ENCODE peak calls at places on chromosomes 13 and 19, in four cellular contexts. W is kidney; P is CD8-positive, alpha-beta T cell; N is ascending aorta. K is an unnamed sample. For H3K4me1, the result is how much of the 10 kb centered on the place peaks cover.

GRCh38 chr13:80973721-80974120 is 632.8 kb upstream of the SPRY2 start:
- DNase-seq in W (no peak), P (no peak), N (no peak), K (no peak)

GRCh38 chr13:36096411-36097184 is 34.6 kb downstream of the DCLK1 start:
- DNase-seq in W (no peak), P (no peak), N (no peak), K (no peak)

GRCh38 chr19:7004313-7004931 is 16.8 kb downstream of the MBD3L2B start:
- DNase-seq in W (no peak), P (no peak), N (no peak), K (no peak)

GRCh38 chr19:14554382-14554812 is 17.5 kb downstream of the NDUFB7 start:
- DNase-seq in W (no peak), P (no peak), N (no peak), K (no peak)

GRCh38 chr19:50536662-50537305 is 23.1 kb upstream of the ASPDH start:
- DNase-seq in W (no peak), P (no peak), N (no peak), K (no peak)

GRCh38 chr19:16038196-16038695 is 38.0 kb upstream of the TPM4 start:
- DNase-seq in W (no peak), P (no peak), N (no peak), K (no peak)

GRCh38 chr19:52941941-52942370 is 18.7 kb upstream of the ZNF888 start:
- DNase-seq in W (peak), P (peak), N (peak), K (peak)

GRCh38 chr13:34419025-34419424 is 523.0 kb upstream of the NBEA start:
- DNase-seq in W (no peak), P (no peak), N (no peak), K (no peak)

GRCh38 chr19:40555978-40556689 is 20.5 kb upstream of the SHKBP1 start:
- DNase-seq in W (peak), P (no peak), N (no peak), K (no peak)

DNA sequence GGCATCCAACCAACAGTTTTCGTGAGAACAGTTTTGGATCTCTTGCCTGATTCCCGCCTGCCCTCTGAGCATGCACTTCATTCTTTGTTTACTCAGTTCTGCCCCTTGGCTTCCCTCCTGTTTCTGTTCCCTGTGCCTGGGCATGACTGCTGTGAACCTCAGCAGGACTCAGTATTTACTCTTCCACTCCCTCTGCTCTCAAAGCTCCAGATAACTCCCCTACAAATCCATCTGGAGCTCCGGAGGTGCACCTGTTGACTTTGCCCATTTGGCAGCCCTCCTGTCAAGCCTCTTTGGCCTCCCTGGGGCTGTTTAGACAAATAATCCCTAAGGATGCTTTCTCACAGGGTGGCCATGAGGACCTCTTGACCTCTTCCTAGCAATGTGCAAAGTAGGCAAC is 34.2 kb upstream of the ARGLU1 start:
- DNase-seq in W (no peak), P (no peak), N (no peak), K (no peak)
- H3K4me1 ChIP-seq in W (under half), P (under half), N (under half), K (under half)

DNA sequence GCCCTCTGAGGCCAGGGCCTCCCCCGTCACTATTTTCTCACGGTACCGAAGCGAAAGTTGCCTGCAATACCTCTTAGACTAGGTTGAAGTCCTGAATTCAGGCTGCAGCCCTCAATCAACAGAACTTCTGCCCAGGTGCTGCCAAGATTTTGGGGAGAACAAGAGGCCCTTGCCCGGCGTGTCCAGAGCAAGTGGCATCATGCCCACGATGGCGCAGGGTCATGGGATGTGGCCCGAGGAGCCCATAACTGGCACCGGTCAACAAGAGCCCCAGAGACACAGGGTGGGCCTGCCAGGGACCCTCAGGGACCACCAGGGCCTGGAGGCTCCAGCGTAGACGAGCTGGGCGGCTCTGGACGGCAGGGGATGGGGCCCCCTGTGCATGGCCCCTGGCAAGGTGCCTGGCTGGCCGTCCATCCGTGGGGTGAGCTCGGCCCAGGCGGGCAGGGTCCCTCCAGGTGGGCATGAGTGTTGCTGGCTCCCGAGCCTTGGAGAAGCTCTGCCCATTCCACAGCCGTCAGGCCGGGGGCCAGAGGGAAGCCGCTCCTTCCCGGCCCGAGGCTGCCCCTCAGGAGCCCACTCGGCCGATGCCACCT is 45.1 kb downstream of the GAS6 start:
- DNase-seq in W (no peak), P (no peak), N (no peak), K (no peak)
- H3K4me1 ChIP-seq in W (under half), P (under half), N (under half), K (under half)

GRCh38 chr19:44620667-44621066 is 7.3 kb downstream of the IGSF23 start:
- DNase-seq in W (no peak), P (no peak), N (no peak), K (no peak)

GRCh38 chr19:44615529-44616247 is 2.3 kb downstream of the IGSF23 start:
- DNase-seq in W (no peak), P (no peak), N (no peak), K (no peak)

GRCh38 chr19:44618640-44619357 is 5.4 kb downstream of the IGSF23 start:
- DNase-seq in W (no peak), P (no peak), N (no peak), K (no peak)

GRCh38 chr19:44614313-44614712 is 950 bp downstream of the IGSF23 start:
- DNase-seq in W (no peak), P (no peak), N (no peak), K (no peak)

GRCh38 chr19:44617481-44617880 is 4.1 kb downstream of the IGSF23 start:
- DNase-seq in W (no peak), P (no peak), N (no peak), K (no peak)
- H3K4me1 ChIP-seq in W (under half), P (under half), N (under half), K (under half)

DNA sequence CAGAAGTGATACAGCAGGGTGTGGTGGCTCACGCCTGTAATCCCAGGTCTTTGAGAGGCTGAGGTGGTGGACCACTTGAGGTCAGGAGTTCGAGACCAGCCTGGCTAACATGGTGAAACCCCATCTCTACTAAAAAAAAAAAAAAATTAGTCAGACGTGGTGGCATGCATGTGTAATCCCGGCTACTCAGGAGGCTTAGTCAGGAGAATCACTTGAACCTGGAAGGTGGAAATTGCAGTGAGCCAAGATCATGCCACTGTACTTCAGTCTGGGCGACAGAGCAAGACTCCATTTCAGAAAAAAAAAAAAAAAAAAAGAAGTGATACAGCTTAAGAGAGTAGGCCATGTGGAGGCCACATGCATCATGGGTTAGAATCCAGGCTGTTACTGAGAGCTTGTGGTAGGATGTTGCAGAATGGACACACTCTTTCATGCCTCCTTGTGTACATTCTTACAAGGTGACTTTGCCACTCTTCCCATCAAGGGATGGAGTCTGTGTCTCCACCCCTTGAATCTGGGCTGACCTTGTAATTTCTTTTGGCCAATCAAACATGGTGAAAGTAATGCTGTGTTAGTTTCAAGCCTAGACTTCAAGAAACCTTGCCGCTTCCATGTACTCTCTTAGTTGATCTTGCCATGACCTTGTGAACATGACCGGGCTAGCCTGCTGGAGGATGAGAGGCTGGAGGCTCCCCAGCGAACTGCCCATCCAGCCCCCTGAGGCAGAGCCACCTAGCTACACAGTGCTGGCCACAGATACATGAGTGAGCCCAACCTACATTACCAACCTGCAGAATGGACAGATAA is 12.3 kb downstream of the FAM187B start:
- DNase-seq in W (no peak), P (no peak), N (no peak), K (peak)
- H3K4me1 ChIP-seq in W (under half), P (under half), N (under half), K (half or more)

K was measured in OCI-LY7.